ENCODE peak calls at places on chromosomes 5 and 9, in ten cellular contexts. One of them, this sample, is unnamed.

GRCh38 chr5:147704544-147704943 is 78.0 kb downstream of the JAKMIP2 start:
- DNase-seq in lower lobe of right lung: no peak
- DNase-seq in KG1: no peak
- DNase-seq in stimulated activated CD4-positive, alpha-beta T cell treated with anti-CD3 and anti-CD28 coated beads, Interleukin-15, amount 100 ng/mL, for 48 hours: no peak
- DNase-seq in activated CD4-positive, alpha-beta T cell treated with anti-CD3 and anti-CD28 coated beads, Interleukin-2, amount 50 U/mL, for 48 hours: no peak
- DNase-seq in activated naive CD4-positive, alpha-beta T cell treated with anti-CD3 and anti-CD28 coated beads for 36 hours: no peak
- DNase-seq in H9: no peak
- DNase-seq in SW480: no peak
- DNase-seq in posterior vena cava: no peak
- DNase-seq in activated CD8-positive, alpha-beta memory T cell treated with anti-CD3 and anti-CD28 coated beads for 4 hours: no peak
- DNase-seq in this sample: no peak

GRCh38 chr9:20620658-20621552 is 1.4 kb downstream of the MLLT3 start:
- DNase-seq in stimulated activated CD4-positive, alpha-beta T cell treated with anti-CD3 and anti-CD28 coated beads, Interleukin-15, amount 100 ng/mL, for 48 hours: no peak
- DNase-seq in KG1: no peak
- DNase-seq in activated naive CD4-positive, alpha-beta T cell treated with anti-CD3 and anti-CD28 coated beads for 36 hours: peak
- DNase-seq in SW480: peak
- DNase-seq in posterior vena cava: peak
- DNase-seq in activated CD8-positive, alpha-beta memory T cell treated with anti-CD3 and anti-CD28 coated beads for 4 hours: no peak
- DNase-seq in activated CD4-positive, alpha-beta T cell treated with anti-CD3 and anti-CD28 coated beads, Interleukin-2, amount 50 U/mL, for 48 hours: peak
- DNase-seq in lower lobe of right lung: peak
- DNase-seq in H9: peak
- DNase-seq in this sample: no peak

GRCh38 chr9:2125909-2126308 is 110.8 kb downstream of the SMARCA2 start:
- DNase-seq in lower lobe of right lung: no peak
- DNase-seq in activated CD8-positive, alpha-beta memory T cell treated with anti-CD3 and anti-CD28 coated beads for 4 hours: no peak
- DNase-seq in posterior vena cava: no peak
- DNase-seq in SW480: no peak
- DNase-seq in activated naive CD4-positive, alpha-beta T cell treated with anti-CD3 and anti-CD28 coated beads for 36 hours: no peak
- DNase-seq in H9: no peak
- DNase-seq in KG1: no peak
- DNase-seq in stimulated activated CD4-positive, alpha-beta T cell treated with anti-CD3 and anti-CD28 coated beads, Interleukin-15, amount 100 ng/mL, for 48 hours: no peak
- DNase-seq in activated CD4-positive, alpha-beta T cell treated with anti-CD3 and anti-CD28 coated beads, Interleukin-2, amount 50 U/mL, for 48 hours: no peak
- DNase-seq in this sample: no peak

GRCh38 chr5:36242534-36243144 is 914 bp upstream of the NADK2 start:
- DNase-seq in KG1: no peak
- DNase-seq in activated CD8-positive, alpha-beta memory T cell treated with anti-CD3 and anti-CD28 coated beads for 4 hours: no peak
- DNase-seq in stimulated activated CD4-positive, alpha-beta T cell treated with anti-CD3 and anti-CD28 coated beads, Interleukin-15, amount 100 ng/mL, for 48 hours: no peak
- DNase-seq in lower lobe of right lung: no peak
- DNase-seq in H9: no peak
- DNase-seq in activated CD4-positive, alpha-beta T cell treated with anti-CD3 and anti-CD28 coated beads, Interleukin-2, amount 50 U/mL, for 48 hours: no peak
- DNase-seq in posterior vena cava: peak
- DNase-seq in SW480: no peak
- DNase-seq in activated naive CD4-positive, alpha-beta T cell treated with anti-CD3 and anti-CD28 coated beads for 36 hours: peak
- DNase-seq in this sample: no peak

GRCh38 chr5:59066367-59067163 is 483.7 kb downstream of the RAB3C start:
- DNase-seq in activated CD8-positive, alpha-beta memory T cell treated with anti-CD3 and anti-CD28 coated beads for 4 hours: no peak
- DNase-seq in activated CD4-positive, alpha-beta T cell treated with anti-CD3 and anti-CD28 coated beads, Interleukin-2, amount 50 U/mL, for 48 hours: no peak
- DNase-seq in posterior vena cava: no peak
- DNase-seq in KG1: no peak
- DNase-seq in activated naive CD4-positive, alpha-beta T cell treated with anti-CD3 and anti-CD28 coated beads for 36 hours: no peak
- DNase-seq in lower lobe of right lung: no peak
- DNase-seq in SW480: no peak
- DNase-seq in H9: no peak
- DNase-seq in stimulated activated CD4-positive, alpha-beta T cell treated with anti-CD3 and anti-CD28 coated beads, Interleukin-15, amount 100 ng/mL, for 48 hours: no peak
- DNase-seq in this sample: no peak

GRCh38 chr5:157761690-157762611 is 18.4 kb downstream of the LSM11 start:
- DNase-seq in posterior vena cava: no peak
- DNase-seq in SW480: peak
- DNase-seq in activated CD8-positive, alpha-beta memory T cell treated with anti-CD3 and anti-CD28 coated beads for 4 hours: no peak
- DNase-seq in H9: peak
- DNase-seq in activated naive CD4-positive, alpha-beta T cell treated with anti-CD3 and anti-CD28 coated beads for 36 hours: peak
- DNase-seq in stimulated activated CD4-positive, alpha-beta T cell treated with anti-CD3 and anti-CD28 coated beads, Interleukin-15, amount 100 ng/mL, for 48 hours: no peak
- DNase-seq in activated CD4-positive, alpha-beta T cell treated with anti-CD3 and anti-CD28 coated beads, Interleukin-2, amount 50 U/mL, for 48 hours: no peak
- DNase-seq in lower lobe of right lung: no peak
- DNase-seq in KG1: peak
- DNase-seq in this sample: no peak

GRCh38 chr5:2164586-2164985 is 281.9 kb upstream of the IRX4 start:
- DNase-seq in H9: no peak
- DNase-seq in stimulated activated CD4-positive, alpha-beta T cell treated with anti-CD3 and anti-CD28 coated beads, Interleukin-15, amount 100 ng/mL, for 48 hours: no peak
- DNase-seq in KG1: no peak
- DNase-seq in posterior vena cava: peak
- DNase-seq in SW480: no peak
- DNase-seq in lower lobe of right lung: no peak
- DNase-seq in activated CD4-positive, alpha-beta T cell treated with anti-CD3 and anti-CD28 coated beads, Interleukin-2, amount 50 U/mL, for 48 hours: no peak
- DNase-seq in activated CD8-positive, alpha-beta memory T cell treated with anti-CD3 and anti-CD28 coated beads for 4 hours: no peak
- DNase-seq in activated naive CD4-positive, alpha-beta T cell treated with anti-CD3 and anti-CD28 coated beads for 36 hours: no peak
- DNase-seq in this sample: no peak

GRCh38 chr5:141349917-141350619 is at the start of gene PCDHGB1:
- DNase-seq in activated CD8-positive, alpha-beta memory T cell treated with anti-CD3 and anti-CD28 coated beads for 4 hours: no peak
- DNase-seq in activated naive CD4-positive, alpha-beta T cell treated with anti-CD3 and anti-CD28 coated beads for 36 hours: peak
- DNase-seq in activated CD4-positive, alpha-beta T cell treated with anti-CD3 and anti-CD28 coated beads, Interleukin-2, amount 50 U/mL, for 48 hours: peak
- DNase-seq in KG1: no peak
- DNase-seq in SW480: peak
- DNase-seq in stimulated activated CD4-positive, alpha-beta T cell treated with anti-CD3 and anti-CD28 coated beads, Interleukin-15, amount 100 ng/mL, for 48 hours: peak
- DNase-seq in H9: peak
- DNase-seq in posterior vena cava: no peak
- DNase-seq in lower lobe of right lung: no peak
- DNase-seq in this sample: peak

GRCh38 chr9:119278138-119278537 is 91.1 kb downstream of the BRINP1 start:
- DNase-seq in activated naive CD4-positive, alpha-beta T cell treated with anti-CD3 and anti-CD28 coated beads for 36 hours: no peak
- DNase-seq in H9: no peak
- DNase-seq in activated CD8-positive, alpha-beta memory T cell treated with anti-CD3 and anti-CD28 coated beads for 4 hours: no peak
- DNase-seq in posterior vena cava: no peak
- DNase-seq in lower lobe of right lung: no peak
- DNase-seq in activated CD4-positive, alpha-beta T cell treated with anti-CD3 and anti-CD28 coated beads, Interleukin-2, amount 50 U/mL, for 48 hours: no peak
- DNase-seq in KG1: no peak
- DNase-seq in stimulated activated CD4-positive, alpha-beta T cell treated with anti-CD3 and anti-CD28 coated beads, Interleukin-15, amount 100 ng/mL, for 48 hours: no peak
- DNase-seq in SW480: no peak
- DNase-seq in this sample: peak